ENCODE peak calls at places on chromosomes 16 and 17, in four cellular contexts. C is right lobe of liver, A is SK-MEL-5, I is ELR. O is an unnamed sample.

GRCh38 chr17:78677303-78678219 is 100.4 kb upstream of the DNAH17 start:
- DNase-seq in C (no peak), A (no peak), I (peak), O (no peak)

GRCh38 chr16:28923652-28924398 is 1.2 kb downstream of the RABEP2 start:
- DNase-seq in C (no peak), A (no peak), I (no peak), O (no peak)

GRCh38 chr16:23026777-23027362 is 122.4 kb downstream of the USP31 start:
- DNase-seq in C (no peak), A (peak), I (peak), O (no peak)

GRCh38 chr16:59356144-59356543 is 622.0 kb upstream of the GOT2 start:
- DNase-seq in C (no peak), A (no peak), I (no peak), O (no peak)

GRCh38 chr17:29565643-29566472 is 979 bp downstream of the ABHD15 start:
- DNase-seq in C (peak), A (no peak), I (no peak), O (peak)

GRCh38 chr16:88750854-88751253 is 34.2 kb downstream of the PIEZO1 start:
- DNase-seq in C (no peak), A (no peak), I (no peak), O (no peak)

GRCh38 chr16:48062681-48063080 is 93.1 kb downstream of the ABCC12 start:
- DNase-seq in C (no peak), A (no peak), I (no peak), O (no peak)

GRCh38 chr17:27446569-27447301 is 9.5 kb upstream of the KSR1 start:
- DNase-seq in C (no peak), A (no peak), I (peak), O (peak)

GRCh38 chr17:27565874-27566672 is 64.9 kb upstream of the LGALS9 start:
- DNase-seq in C (no peak), A (no peak), I (peak), O (peak)

GRCh38 chr16:81035398-81035974 is at the start of gene ATMIN:
- DNase-seq in C (peak), A (peak), I (peak), O (peak)

GRCh38 chr17:65548570-65548969 is 12.9 kb downstream of the AXIN2 start:
- DNase-seq in C (no peak), A (no peak), I (no peak), O (peak)

GRCh38 chr16:76441886-76442285 is 164.7 kb downstream of the CNTNAP4 start:
- DNase-seq in C (no peak), A (peak), I (no peak), O (no peak)

GRCh38 chr17:3771140-3771539 is 29.8 kb downstream of the ITGAE start:
- DNase-seq in C (no peak), A (no peak), I (no peak), O (no peak)

GRCh38 chr17:74601944-74602572 is 10.0 kb upstream of the CD300LD start:
- DNase-seq in C (no peak), A (peak), I (peak), O (peak)

GRCh38 chr17:79729761-79730160 is 982 bp upstream of the ENPP7 start:
- DNase-seq in C (no peak), A (no peak), I (no peak), O (no peak)

GRCh38 chr17:79065105-79065670 is 9.4 kb upstream of the ENGASE start:
- DNase-seq in C (no peak), A (peak), I (peak), O (peak)